ENCODE peak calls at places on chromosomes 16 and 17, in six cellular contexts. V, L, P, E, G and J are unnamed samples.

GRCh38 chr16:69188716-69189115 is 1.8 kb downstream of the SNTB2 start:
- DNase-seq in E (no peak), P (no peak), V (no peak), L (no peak), G (no peak), J (no peak)

GRCh38 chr17:71801301-71801700 is 319.5 kb upstream of the SOX9 start:
- DNase-seq in G (no peak), L (no peak), P (no peak), V (no peak), E (no peak), J (no peak)

GRCh38 chr16:69064164-69064563 is 41.3 kb upstream of the HAS3 start:
- DNase-seq in V (no peak), G (no peak), E (no peak), P (peak), L (no peak), J (no peak)

GRCh38 chr16:57728336-57729181 is 7.0 kb upstream of the KATNB1 start:
- DNase-seq in L (no peak), P (no peak), E (no peak), G (no peak), V (no peak), J (no peak)

GRCh38 chr16:50611332-50611934 is 63.2 kb downstream of the NKD1 start:
- DNase-seq in P (no peak), E (peak), V (no peak), G (no peak), L (peak), J (no peak)

GRCh38 chr17:50618941-50619340 is 15.7 kb upstream of the ABCC3 start:
- DNase-seq in G (no peak), L (peak), P (no peak), E (peak), V (no peak), J (no peak)

GRCh38 chr17:35878361-35878760 is 1.8 kb downstream of the CCL5 start:
- DNase-seq in V (no peak), G (no peak), L (no peak), E (peak), P (no peak), J (no peak)

GRCh38 chr16:84532855-84533486 is 28.5 kb upstream of the MEAK7 start:
- DNase-seq in G (peak), V (no peak), E (no peak), L (no peak), P (peak), J (no peak)

GRCh38 chr16:49278944-49279725 is 2.5 kb downstream of the CBLN1 start:
- DNase-seq in P (no peak), L (no peak), V (no peak), G (no peak), E (no peak), J (no peak)

GRCh38 chr16:80720759-80721470 is 83.5 kb downstream of the CDYL2 start:
- DNase-seq in P (no peak), V (no peak), L (no peak), G (no peak), E (no peak), J (no peak)

GRCh38 chr16:87435399-87436224 is 43.5 kb downstream of the MAP1LC3B start:
- DNase-seq in E (no peak), G (no peak), V (no peak), L (no peak), P (no peak), J (no peak)

GRCh38 chr17:75207760-75208159 is 2.3 kb downstream of the NUP85 start:
- DNase-seq in E (no peak), V (no peak), P (no peak), L (no peak), G (no peak), J (no peak)

GRCh38 chr17:37743875-37744632 is 805 bp downstream of the HNF1B start:
- DNase-seq in L (no peak), V (no peak), G (no peak), P (no peak), E (no peak), J (no peak)

GRCh38 chr17:63399316-63399715 is 46.8 kb downstream of the CYB561 start:
- DNase-seq in G (no peak), L (no peak), P (no peak), V (no peak), E (no peak), J (no peak)

GRCh38 chr17:73586921-73587680 is 57.1 kb downstream of the SDK2 start:
- DNase-seq in P (no peak), L (peak), V (peak), E (peak), G (peak), J (no peak)

GRCh38 chr17:38511126-38512108 is 83.2 kb downstream of the ARHGAP23 start:
- DNase-seq in V (no peak), L (no peak), P (no peak), G (no peak), E (no peak), J (no peak)

GRCh38 chr17:2400474-2400866 is 390 bp downstream of the MNT start:
- DNase-seq in V (peak), L (peak), P (no peak), G (no peak), E (peak), J (no peak)

GRCh38 chr17:2800367-2800766 is 4.1 kb downstream of the RAP1GAP2 start:
- DNase-seq in G (peak), L (peak), P (no peak), V (no peak), E (no peak), J (no peak)

GRCh38 chr16:80125677-80126076 is 415.1 kb upstream of the DYNLRB2 start:
- DNase-seq in G (peak), L (peak), P (peak), V (peak), E (no peak), J (no peak)

GRCh38 chr17:19943599-19943998 is 34.0 kb downstream of the AKAP10 start:
- DNase-seq in V (no peak), P (no peak), G (no peak), L (no peak), E (no peak), J (no peak)

GRCh38 chr16:79217375-79218011 is 383.0 kb downstream of the MAF start:
- DNase-seq in P (no peak), L (peak), V (no peak), G (no peak), E (peak), J (peak)

GRCh38 chr16:12245088-12245922 is 268.8 kb downstream of the SNX29 start:
- DNase-seq in G (no peak), L (no peak), V (no peak), P (no peak), E (no peak), J (no peak)

GRCh38 chr17:78144146-78144719 is 2.0 kb upstream of the C17orf99 start:
- DNase-seq in P (peak), G (peak), V (peak), L (peak), E (peak), J (peak)

GRCh38 chr16:55913717-55914116 is 38.5 kb upstream of the CES5A start:
- DNase-seq in E (no peak), P (no peak), L (no peak), V (no peak), G (no peak), J (no peak)

GRCh38 chr16:8893426-8893825 is 11.3 kb downstream of the LITAFD start:
- DNase-seq in V (no peak), L (no peak), G (no peak), E (no peak), P (no peak), J (no peak)

GRCh38 chr17:48011405-48012150 is 26.0 kb downstream of the COPZ2 start:
- DNase-seq in L (peak), G (peak), P (no peak), V (no peak), E (peak), J (no peak)

GRCh38 chr16:71769222-71769621 is 39.4 kb downstream of the AP1G1 start:
- DNase-seq in P (no peak), L (no peak), E (no peak), V (no peak), G (no peak), J (no peak)

GRCh38 chr16:22274916-22275315 is 22.3 kb upstream of the POLR3E start:
- DNase-seq in L (no peak), E (no peak), V (no peak), G (no peak), P (no peak), J (no peak)

GRCh38 chr17:28384281-28385036 is 13.0 kb downstream of the SARM1 start:
- DNase-seq in L (peak), P (no peak), E (no peak), V (peak), G (peak), J (peak)
- TF ChIP-seq POLR2A in L (no peak), P (no peak), E (no peak), V (no peak), G (no peak), J (no peak)

GRCh38 chr17:76367647-76368046 is 13.9 kb upstream of the PRPSAP1 start:
- DNase-seq in G (no peak), L (no peak), E (no peak), V (no peak), P (no peak), J (no peak)

GRCh38 chr17:76368545-76368944 is 14.8 kb upstream of the PRPSAP1 start:
- DNase-seq in E (no peak), V (no peak), G (no peak), L (no peak), P (no peak), J (no peak)

GRCh38 chr17:76366247-76366646 is 12.5 kb upstream of the PRPSAP1 start:
- DNase-seq in G (no peak), P (no peak), L (no peak), E (no peak), V (no peak), J (no peak)

GRCh38 chr17:76363107-76363801 is 9.5 kb upstream of the PRPSAP1 start:
- DNase-seq in V (no peak), L (no peak), P (no peak), E (no peak), G (no peak), J (no peak)

GRCh38 chr17:76365256-76365903 is 11.7 kb upstream of the PRPSAP1 start:
- DNase-seq in V (no peak), P (no peak), E (no peak), L (no peak), G (no peak), J (no peak)
- TF ChIP-seq CTCF in V (peak), P (no peak), E (no peak), L (peak), G (peak), J (no peak)

DNA sequence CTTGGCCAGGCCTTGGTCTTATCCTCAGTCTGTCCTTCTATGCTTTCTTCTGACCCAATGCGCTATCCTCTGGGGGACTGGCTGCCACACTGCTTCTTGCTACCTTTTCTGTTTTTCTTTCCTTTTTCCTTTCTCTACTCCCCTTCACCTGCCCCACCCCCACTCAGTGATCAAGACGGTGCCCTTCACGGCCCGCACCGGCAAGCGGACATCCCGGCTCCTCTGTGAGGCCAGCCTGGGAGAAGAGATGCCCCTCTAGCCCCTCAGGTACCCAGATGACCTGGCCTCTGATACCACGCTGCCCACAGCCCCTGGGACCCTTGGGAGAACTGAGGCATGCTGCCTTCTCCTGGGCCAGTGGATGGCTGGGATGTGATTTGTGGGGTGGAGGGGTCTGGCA is 15.6 kb downstream of the SPATA32 start:
- DNase-seq in G (no peak), P (no peak), L (no peak), V (no peak), E (no peak), J (no peak)
- H3K4me3 ChIP-seq in G (no peak), P (no peak), L (no peak), V (peak), E (peak), J (no peak)

DNA sequence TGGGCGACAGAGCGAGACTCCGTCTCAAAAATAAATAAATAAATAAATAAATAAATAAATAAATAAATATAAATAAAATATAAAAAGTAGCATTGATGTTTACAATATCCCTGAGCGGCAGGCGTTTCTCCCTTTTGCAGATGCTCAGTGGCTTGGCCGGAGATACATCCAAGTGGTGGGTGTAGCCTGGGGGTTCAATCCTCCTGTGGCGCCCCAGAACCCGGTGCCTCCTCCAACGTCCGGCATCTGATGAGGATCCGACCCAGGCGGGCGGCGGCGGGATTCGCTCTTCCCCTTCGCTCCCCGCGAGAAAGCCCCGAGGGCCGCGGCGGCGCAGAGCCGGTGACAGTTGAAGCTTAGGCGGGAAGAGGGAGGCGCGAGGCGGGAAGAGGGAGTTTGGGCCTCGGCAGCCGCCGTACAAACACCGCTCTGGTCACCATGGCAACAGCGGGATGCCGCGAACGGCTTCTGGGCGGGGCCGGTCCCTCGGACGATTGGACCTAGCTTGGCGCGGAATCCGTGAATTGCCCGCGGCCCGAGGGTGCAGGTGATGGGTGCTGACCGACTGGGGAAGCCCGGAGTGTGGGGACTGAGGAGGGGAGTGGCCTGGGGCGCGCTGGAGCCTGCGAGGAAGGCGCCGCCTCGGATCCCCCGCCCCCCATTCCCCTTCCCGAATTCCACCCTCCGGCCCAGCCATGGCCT is 12.7 kb upstream of the ALDOA start:
- DNase-seq in V (peak), G (peak), L (peak), E (peak), P (peak), J (peak)
- TF ChIP-seq POLR2A in V (no peak), G (no peak), L (no peak), E (peak), P (no peak), J (no peak)

GRCh38 chr16:14564323-14564722 is 65.7 kb downstream of the PARN start:
- DNase-seq in G (no peak), V (no peak), L (no peak), P (no peak), E (no peak), J (no peak)

GRCh38 chr16:14564881-14565687 is 65.0 kb downstream of the PARN start:
- DNase-seq in L (no peak), E (no peak), P (no peak), V (no peak), G (no peak), J (no peak)

GRCh38 chr16:14560523-14560922 is 69.5 kb downstream of the PARN start:
- DNase-seq in P (no peak), V (no peak), G (no peak), L (peak), E (no peak), J (no peak)

GRCh38 chr16:14565688-14566025 is 64.4 kb downstream of the PARN start:
- DNase-seq in G (no peak), L (no peak), E (no peak), P (no peak), V (no peak), J (no peak)

GRCh38 chr16:14562691-14563491 is 67.2 kb downstream of the PARN start:
- DNase-seq in E (peak), V (peak), L (peak), P (peak), G (no peak), J (no peak)
- TF ChIP-seq CTCF in E (no peak), V (peak), L (no peak), P (peak), G (no peak), J (no peak)

GRCh38 chr17:17784599-17785264 is 52.1 kb downstream of the SREBF1 start:
- DNase-seq in V (no peak), L (no peak), P (peak), G (no peak), E (peak), J (no peak)
- H3K4me3 ChIP-seq in V (peak), L (no peak), P (peak), G (no peak), E (no peak), J (no peak)

DNA sequence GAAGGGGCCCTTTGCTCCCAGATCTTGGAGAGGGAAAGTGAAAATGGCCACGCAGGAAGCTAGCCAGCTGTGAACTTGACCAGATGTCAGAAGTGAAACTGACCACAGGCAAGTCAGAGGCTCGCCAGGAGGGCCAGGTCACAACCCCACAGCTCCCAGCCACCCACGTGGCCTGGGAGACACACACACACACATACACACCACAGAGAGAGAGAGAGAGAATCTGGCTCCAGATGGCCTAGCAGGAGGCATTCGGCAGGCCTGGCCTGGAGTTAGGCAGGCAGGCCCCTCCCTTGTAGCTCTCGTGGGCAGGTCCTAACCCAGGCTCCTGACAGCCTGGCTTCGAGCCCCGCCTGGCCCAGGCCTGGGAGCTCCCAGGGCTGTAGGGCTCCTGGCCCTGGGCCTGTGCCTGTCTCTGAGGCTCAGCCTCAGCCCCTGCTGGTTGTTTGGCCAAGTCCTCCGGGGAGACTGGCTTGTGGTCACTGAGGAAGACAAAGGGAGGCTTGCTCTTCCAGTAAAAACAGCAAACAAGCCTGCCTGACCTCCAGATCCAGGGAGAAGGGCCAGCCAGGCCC is 20.2 kb downstream of the NGFR start:
- DNase-seq in L (peak), E (peak), V (peak), P (peak), G (peak), J (peak)
- TF ChIP-seq POLR2A in L (no peak), E (no peak), V (no peak), P (no peak), G (no peak), J (no peak)